ENCODE peak calls at places on chromosomes 6 and 20, in eight cellular contexts. I is GM23338; Y is SJSA1; Q is ovary; M is right lobe of liver; E is breast epithelium; P is Jurkat, Clone E6-1; H is SK-N-SH. V is an unnamed sample.

GRCh38 chr20:15320941-15321340 is 983.5 kb upstream of the FLRT3 start:
- DNase-seq in I (no peak), Y (no peak), Q (no peak), M (peak), E (peak), P (no peak), H (no peak), V (no peak)

GRCh38 chr20:14245368-14245970 is 91.9 kb downstream of the FLRT3 start:
- DNase-seq in I (no peak), Y (no peak), Q (no peak), M (no peak), E (no peak), P (no peak), H (no peak), V (no peak)

GRCh38 chr6:142846883-142847287 is 98.1 kb downstream of the HIVEP2 start:
- DNase-seq in I (no peak), Y (peak), Q (peak), M (peak), E (no peak), P (no peak), H (no peak), V (no peak)

GRCh38 chr6:27188885-27189418 is 58.5 kb upstream of the PRSS16 start:
- DNase-seq in I (peak), Y (peak), Q (peak), M (peak), E (peak), P (peak), H (peak), V (no peak)

GRCh38 chr6:149114167-149114566 is 203.3 kb upstream of the TAB2 start:
- DNase-seq in I (no peak), Y (no peak), Q (no peak), M (no peak), E (peak), P (no peak), H (no peak), V (no peak)

GRCh38 chr6:38184041-38184779 is 364.7 kb downstream of the ZFAND3 start:
- DNase-seq in I (no peak), Y (no peak), Q (no peak), M (no peak), E (no peak), P (no peak), H (no peak), V (no peak)

GRCh38 chr20:64245746-64246595 is 9.6 kb upstream of the PCMTD2 start:
- DNase-seq in I (no peak), Y (no peak), Q (no peak), M (no peak), E (no peak), P (no peak), H (peak), V (no peak)

GRCh38 chr6:150056916-150057315 is 12.0 kb downstream of the ULBP3 start:
- DNase-seq in I (no peak), Y (no peak), Q (no peak), M (no peak), E (no peak), P (no peak), H (no peak), V (no peak)

GRCh38 chr20:38137441-38138037 is 27.5 kb downstream of the TGM2 start:
- DNase-seq in I (no peak), Y (no peak), Q (no peak), M (peak), E (no peak), P (no peak), H (no peak), V (peak)

GRCh38 chr6:143119260-143119659 is 58.6 kb downstream of the AIG1 start:
- DNase-seq in I (no peak), Y (no peak), Q (no peak), M (no peak), E (no peak), P (no peak), H (no peak), V (no peak)

GRCh38 chr6:52284131-52284459 is 447 bp downstream of the MCM3 start:
- DNase-seq in I (peak), Y (no peak), Q (peak), M (peak), E (peak), P (no peak), H (peak), V (no peak)

GRCh38 chr6:71533939-71534379 is 245.3 kb downstream of the OGFRL1 start:
- DNase-seq in I (peak), Y (no peak), Q (no peak), M (no peak), E (no peak), P (no peak), H (peak), V (no peak)

GRCh38 chr6:29925341-29926080 is 16.8 kb upstream of the HLA-A start:
- DNase-seq in I (no peak), Y (no peak), Q (no peak), M (no peak), E (no peak), P (no peak), H (no peak), V (no peak)

GRCh38 chr6:41705996-41706835 is 29.2 kb downstream of the TFEB start:
- DNase-seq in I (peak), Y (no peak), Q (peak), M (peak), E (peak), P (no peak), H (peak), V (peak)

DNA sequence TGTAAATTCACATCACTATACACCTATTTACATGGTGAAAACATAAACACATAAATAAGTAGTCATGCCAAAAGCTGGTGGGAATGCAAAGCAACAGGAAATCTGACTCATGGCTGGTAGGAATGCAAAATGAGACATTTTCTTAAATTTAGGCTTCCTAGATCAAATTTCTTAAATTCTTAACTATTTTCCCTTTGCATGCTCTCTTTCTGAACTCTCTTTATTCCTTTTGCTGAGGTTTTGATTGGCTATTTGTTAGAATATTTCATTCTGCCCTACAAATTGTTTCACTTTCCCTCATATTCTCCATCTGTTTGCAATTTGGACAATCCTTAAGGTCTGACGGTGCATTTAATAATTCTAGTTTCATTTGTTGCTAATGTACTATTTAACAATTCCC is 437.5 kb upstream of the RGS17 start:
- DNase-seq in I (no peak), Y (peak), Q (no peak), M (no peak), E (no peak), P (no peak), H (no peak), V (no peak)
- H3K4me3 ChIP-seq in I (no peak), Y (no peak), Q (no peak), M (no peak), E (no peak), P (no peak), H (no peak), V (no peak)

DNA sequence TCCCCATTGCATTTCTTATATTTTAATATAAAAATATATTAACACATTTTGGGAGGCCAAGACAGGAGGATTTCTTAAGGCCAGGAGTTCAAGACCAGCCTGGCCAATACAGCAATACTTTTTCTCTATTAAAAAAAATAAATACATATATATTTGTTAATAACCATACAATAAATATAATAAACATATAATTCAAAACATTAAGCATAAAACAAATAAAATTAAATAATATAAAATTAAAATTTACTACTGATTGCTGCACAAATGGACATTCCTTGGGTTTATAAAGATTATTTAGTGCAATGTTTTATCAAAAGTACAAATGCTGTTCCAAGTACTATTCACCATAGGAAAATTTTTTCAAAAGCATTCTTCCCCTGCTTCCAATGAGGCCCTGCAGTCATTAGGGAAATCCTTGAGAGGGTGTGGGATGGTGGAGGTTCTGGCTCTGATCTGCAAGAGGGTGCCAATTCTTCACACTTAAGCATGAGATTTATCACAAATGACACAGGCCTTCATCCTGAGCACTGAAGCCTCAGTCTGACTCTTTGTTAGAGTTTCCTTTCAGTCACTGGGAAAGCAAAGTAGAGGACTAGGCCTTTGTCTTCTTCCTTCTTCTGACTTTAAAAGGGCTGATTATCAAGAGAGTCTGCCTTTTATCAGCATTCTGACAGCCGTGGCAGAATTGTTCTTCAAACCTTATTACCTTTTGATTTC is 596.7 kb downstream of the EPM2A start:
- DNase-seq in I (no peak), Y (no peak), Q (no peak), M (no peak), E (no peak), P (no peak), H (no peak), V (no peak)
- H3K4me3 ChIP-seq in I (no peak), Y (no peak), Q (no peak), M (no peak), E (no peak), P (no peak), H (no peak), V (no peak)

GRCh38 chr6:135306166-135306565 is 125.1 kb downstream of the MYB start:
- DNase-seq in I (no peak), Y (no peak), Q (no peak), M (no peak), E (no peak), P (no peak), H (no peak), V (no peak)

GRCh38 chr6:135305684-135306083 is 124.6 kb downstream of the MYB start:
- DNase-seq in I (no peak), Y (no peak), Q (no peak), M (no peak), E (no peak), P (no peak), H (no peak), V (no peak)

GRCh38 chr6:135304883-135305282 is 123.8 kb downstream of the MYB start:
- DNase-seq in I (no peak), Y (no peak), Q (no peak), M (no peak), E (no peak), P (no peak), H (no peak), V (no peak)

GRCh38 chr6:135310291-135310690 is 129.2 kb downstream of the MYB start:
- DNase-seq in I (no peak), Y (no peak), Q (no peak), M (no peak), E (no peak), P (no peak), H (no peak), V (no peak)

DNA sequence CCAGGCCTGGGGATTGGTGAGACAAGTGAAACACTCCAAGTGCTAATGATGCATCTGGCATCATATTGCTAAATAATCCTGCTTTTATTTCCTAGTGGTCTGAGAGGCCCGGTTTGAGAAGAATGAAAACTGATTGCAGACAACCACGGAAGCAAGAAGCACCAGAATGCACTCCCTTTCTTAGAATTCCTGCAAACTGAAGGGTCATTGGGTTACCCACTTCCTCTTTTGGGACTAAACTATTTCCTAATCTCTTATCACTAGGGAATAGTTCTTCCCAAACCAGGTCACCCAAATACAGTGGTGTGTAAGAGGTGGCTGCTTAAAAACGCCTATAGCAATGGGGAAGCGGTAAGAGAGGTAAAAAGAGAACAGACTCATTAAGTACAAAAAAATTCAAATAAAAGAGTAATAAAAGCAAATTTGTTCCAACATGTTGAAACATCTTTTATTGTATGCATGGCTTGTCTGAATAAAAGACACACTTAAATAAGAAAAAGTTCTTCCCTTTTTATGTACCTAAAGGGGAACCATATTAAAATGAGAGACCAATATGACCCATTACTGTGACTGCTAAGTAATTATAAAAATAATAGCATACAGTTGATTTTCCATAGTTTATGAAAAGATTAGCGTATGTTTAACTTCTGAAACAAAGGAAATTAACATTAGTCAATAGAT is 125.8 kb downstream of the MYB start:
- DNase-seq in I (no peak), Y (no peak), Q (no peak), M (no peak), E (no peak), P (no peak), H (no peak), V (no peak)
- H3K4me3 ChIP-seq in I (no peak), Y (no peak), Q (no peak), M (no peak), E (no peak), P (no peak), H (no peak), V (no peak)

GRCh38 chr6:106520711-106521367 is 108.5 kb downstream of the RTN4IP1 start:
- DNase-seq in I (no peak), Y (no peak), Q (no peak), M (no peak), E (no peak), P (peak), H (no peak), V (peak)
- H3K4me3 ChIP-seq in I (no peak), Y (no peak), Q (no peak), M (no peak), E (no peak), P (peak), H (no peak), V (peak)

GRCh38 chr6:33204415-33205171 is at the start of gene HSD17B8:
- DNase-seq in I (peak), Y (peak), Q (peak), M (peak), E (peak), P (peak), H (peak), V (peak)

GRCh38 chr6:33202799-33203198 is 1.7 kb upstream of the HSD17B8 start:
- DNase-seq in I (no peak), Y (no peak), Q (no peak), M (no peak), E (no peak), P (no peak), H (no peak), V (no peak)

GRCh38 chr6:33205172-33206026 is 944 bp downstream of the HSD17B8 start:
- DNase-seq in I (peak), Y (peak), Q (no peak), M (no peak), E (no peak), P (no peak), H (peak), V (no peak)

GRCh38 chr6:33203443-33204164 is 851 bp upstream of the HSD17B8 start:
- DNase-seq in I (no peak), Y (no peak), Q (no peak), M (no peak), E (no peak), P (no peak), H (no peak), V (no peak)

GRCh38 chr6:33204165-33204414 is 365 bp upstream of the HSD17B8 start:
- DNase-seq in I (no peak), Y (no peak), Q (no peak), M (no peak), E (no peak), P (no peak), H (no peak), V (no peak)
- H3K4me3 ChIP-seq in I (peak), Y (no peak), Q (peak), M (no peak), E (peak), P (peak), H (peak), V (peak)

GRCh38 chr6:1316482-1317220 is 4.8 kb downstream of the FOXQ1 start:
- DNase-seq in I (peak), Y (peak), Q (no peak), M (peak), E (no peak), P (no peak), H (peak), V (peak)
- H3K4me3 ChIP-seq in I (peak), Y (peak), Q (peak), M (peak), E (peak), P (no peak), H (peak), V (peak)

DNA sequence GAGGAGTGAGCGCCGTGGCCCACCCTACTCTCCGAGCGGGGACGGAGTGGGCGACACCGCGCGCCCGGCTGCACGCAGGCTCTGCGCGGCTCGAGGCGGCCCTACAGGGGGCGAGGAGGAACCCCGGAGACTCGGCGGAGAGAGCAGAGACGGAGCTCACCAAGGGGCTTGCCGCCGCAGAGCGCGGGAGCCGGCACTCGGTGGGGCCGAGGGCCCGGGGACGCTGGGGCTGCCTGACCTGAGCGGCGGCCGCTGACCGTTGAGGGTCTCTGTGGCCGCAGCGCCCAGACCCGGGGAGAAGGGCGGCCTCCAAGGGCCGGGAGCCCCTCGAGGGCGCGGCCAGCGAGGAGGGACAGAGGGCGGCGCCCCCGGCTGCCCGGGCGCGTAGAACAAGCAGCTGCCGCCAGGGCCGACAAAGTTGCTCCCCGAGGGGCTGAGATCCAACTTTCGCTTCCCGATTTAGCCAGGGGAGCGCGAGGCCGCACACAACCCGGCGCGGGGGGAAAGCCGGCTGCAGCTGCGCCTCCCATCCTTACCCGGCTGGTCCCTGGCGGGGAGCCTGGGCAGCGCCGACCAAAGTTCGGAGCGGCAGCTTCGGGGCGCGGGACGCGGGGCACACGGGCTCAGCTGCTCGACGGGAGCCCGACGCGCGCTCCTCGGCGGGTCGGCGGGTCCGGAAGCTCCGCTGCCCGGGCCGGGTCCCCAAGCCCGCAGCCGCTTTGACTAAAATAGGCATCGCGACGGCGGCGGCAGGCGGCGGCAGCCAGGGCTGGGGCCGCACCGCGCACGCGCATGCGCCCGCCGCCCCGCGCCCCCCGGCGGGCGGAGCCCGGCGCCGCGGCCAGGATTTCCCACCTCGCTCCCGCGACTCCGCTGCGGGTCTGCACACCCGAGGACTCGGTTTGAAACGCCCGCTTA is 43.1 kb downstream of the POPDC3 start:
- DNase-seq in I (peak), Y (peak), Q (peak), M (peak), E (no peak), P (no peak), H (peak), V (peak)
- H3K4me3 ChIP-seq in I (peak), Y (peak), Q (peak), M (peak), E (peak), P (peak), H (peak), V (peak)

V was measured in upper lobe of right lung.